ENCODE peak calls at places on chromosomes 13 and 19, in four cellular contexts. G is HCT116, U is H1, Y is GM12878. C is an unnamed sample.

GRCh38 chr13:83877901-83878300 is 4.4 kb downstream of the SLITRK1 start:
- DNase-seq in G (no peak), U (no peak), Y (no peak), C (no peak)

GRCh38 chr13:110714798-110715394 is 1.4 kb downstream of the ING1 start:
- DNase-seq in G (no peak), U (no peak), Y (no peak), C (peak)

GRCh38 chr19:46303702-46304397 is 7.0 kb downstream of the HIF3A start:
- DNase-seq in G (peak), U (peak), Y (no peak), C (peak)

GRCh38 chr19:50514346-50515167 is 844 bp upstream of the ASPDH start:
- DNase-seq in G (no peak), U (no peak), Y (no peak), C (no peak)

GRCh38 chr13:51999525-51999924 is 11.7 kb downstream of the ATP7B start:
- DNase-seq in G (no peak), U (no peak), Y (no peak), C (no peak)

GRCh38 chr13:108003626-108004025 is 211.7 kb downstream of the LIG4 start:
- DNase-seq in G (no peak), U (no peak), Y (no peak), C (no peak)

GRCh38 chr19:56252699-56253422 is 19.7 kb upstream of the EDDM13 start:
- DNase-seq in G (peak), U (peak), Y (no peak), C (peak)

GRCh38 chr13:76887070-76887563 is 912 bp upstream of the KCTD12 start:
- DNase-seq in G (no peak), U (no peak), Y (no peak), C (no peak)

GRCh38 chr13:114130708-114131580 is 1.5 kb downstream of the RASA3 start:
- DNase-seq in G (no peak), U (no peak), Y (no peak), C (peak)

GRCh38 chr19:6225232-6225635 is 54.5 kb downstream of the MLLT1 start:
- DNase-seq in G (no peak), U (no peak), Y (no peak), C (no peak)

GRCh38 chr13:51729853-51730553 is 74.0 kb downstream of the DHRS12 start:
- DNase-seq in G (no peak), U (no peak), Y (no peak), C (no peak)

GRCh38 chr13:80555796-80556195 is 214.9 kb upstream of the SPRY2 start:
- DNase-seq in G (no peak), U (no peak), Y (no peak), C (peak)

GRCh38 chr13:79226938-79227337 is 179.1 kb downstream of the RBM26 start:
- DNase-seq in G (no peak), U (no peak), Y (no peak), C (no peak)

GRCh38 chr19:13300421-13301030 is 150.3 kb downstream of the IER2 start:
- DNase-seq in G (no peak), U (no peak), Y (no peak), C (no peak)

GRCh38 chr19:51121257-51121656 is 3.4 kb upstream of the SIGLEC9 start:
- DNase-seq in G (no peak), U (no peak), Y (no peak), C (no peak)

GRCh38 chr13:97223711-97224461 is 1.8 kb downstream of the MBNL2 start:
- DNase-seq in G (peak), U (no peak), Y (no peak), C (peak)

GRCh38 chr13:24709186-24709913 is 29.1 kb downstream of the ATP12A start:
- DNase-seq in G (no peak), U (no peak), Y (no peak), C (no peak)

GRCh38 chr19:15107056-15108010 is at the start of gene SYDE1:
- DNase-seq in G (no peak), U (no peak), Y (no peak), C (no peak)

GRCh38 chr19:51398096-51398704 is 7.8 kb upstream of the C19orf84 start:
- DNase-seq in G (no peak), U (no peak), Y (no peak), C (peak)

GRCh38 chr19:34325961-34326360 is 39.0 kb upstream of the GPI start:
- DNase-seq in G (no peak), U (no peak), Y (no peak), C (no peak)

GRCh38 chr19:35986664-35987570 is 8.1 kb upstream of the SDHAF1 start:
- DNase-seq in G (no peak), U (no peak), Y (no peak), C (no peak)

GRCh38 chr19:6209233-6209632 is 70.5 kb downstream of the MLLT1 start:
- DNase-seq in G (no peak), U (no peak), Y (no peak), C (no peak)

GRCh38 chr19:3231288-3231687 is 6.8 kb downstream of the CELF5 start:
- DNase-seq in G (no peak), U (no peak), Y (no peak), C (no peak)

GRCh38 chr19:15161028-15161984 is 39.5 kb downstream of the NOTCH3 start:
- DNase-seq in G (peak), U (no peak), Y (no peak), C (peak)

DNA sequence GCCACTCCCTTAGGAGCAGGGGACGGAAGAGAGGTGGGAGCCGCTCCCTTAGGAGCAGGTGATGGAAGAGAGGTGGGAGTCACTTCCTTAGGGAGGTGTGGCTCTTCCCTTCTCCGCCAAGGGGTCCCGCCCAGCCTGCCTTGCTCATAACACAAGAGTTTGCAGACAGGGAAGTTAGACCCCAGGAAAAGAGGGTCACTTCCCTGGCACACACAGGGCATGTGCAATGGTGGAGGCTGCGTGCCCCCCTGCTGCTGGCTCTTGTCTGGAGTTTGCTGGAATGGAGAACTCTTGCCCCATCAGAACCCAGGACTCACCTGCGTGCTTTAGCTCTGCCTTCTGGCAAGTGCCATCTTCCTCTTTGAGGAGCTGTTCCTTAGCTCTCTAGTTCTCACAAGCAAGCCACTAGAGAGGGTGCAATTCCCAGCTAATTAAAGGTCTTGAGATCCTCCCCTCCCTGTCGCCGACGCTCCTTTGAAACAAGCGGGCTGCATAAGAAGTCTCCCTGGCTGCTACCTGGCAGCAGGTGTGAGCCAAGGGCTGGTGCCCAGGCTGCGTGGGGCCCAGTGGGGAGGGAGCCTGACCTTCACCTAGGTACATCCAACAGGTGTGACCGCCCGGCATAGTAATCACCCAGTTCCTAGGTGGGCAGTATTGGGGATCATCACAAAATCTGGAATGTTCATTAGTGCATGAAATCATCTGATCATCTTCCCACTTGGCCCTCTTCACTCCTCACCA is 281.6 kb downstream of the ZNF536 start:
- DNase-seq in G (no peak), U (no peak), Y (no peak), C (no peak)
- TF ChIP-seq EGR1 in G (no peak), U (no peak), Y (no peak), C (no peak)

DNA sequence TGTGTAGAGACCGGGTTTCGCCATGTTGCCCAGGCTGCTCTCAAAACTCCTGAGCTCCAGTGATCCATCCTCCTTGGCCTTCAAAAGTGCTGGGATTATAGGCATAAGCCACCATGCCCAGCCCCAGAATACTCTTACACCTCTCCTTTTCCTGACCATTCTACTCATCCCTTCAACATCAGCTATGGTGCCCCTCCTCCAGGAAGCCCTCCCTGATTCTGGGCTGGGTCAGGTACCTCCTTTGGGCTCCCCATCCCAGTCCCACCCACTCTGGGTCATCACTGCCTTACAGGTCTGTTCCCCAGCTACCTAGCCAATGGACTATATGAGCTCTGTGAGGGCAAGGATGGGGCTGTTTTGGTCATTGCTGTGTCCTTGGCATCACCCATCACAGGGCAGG is 9.6 kb downstream of the TGFB1 start:
- DNase-seq in G (no peak), U (no peak), Y (no peak), C (peak)
- TF ChIP-seq EGR1 in G (no peak), U (no peak), Y (no peak), C (no peak)

DNA sequence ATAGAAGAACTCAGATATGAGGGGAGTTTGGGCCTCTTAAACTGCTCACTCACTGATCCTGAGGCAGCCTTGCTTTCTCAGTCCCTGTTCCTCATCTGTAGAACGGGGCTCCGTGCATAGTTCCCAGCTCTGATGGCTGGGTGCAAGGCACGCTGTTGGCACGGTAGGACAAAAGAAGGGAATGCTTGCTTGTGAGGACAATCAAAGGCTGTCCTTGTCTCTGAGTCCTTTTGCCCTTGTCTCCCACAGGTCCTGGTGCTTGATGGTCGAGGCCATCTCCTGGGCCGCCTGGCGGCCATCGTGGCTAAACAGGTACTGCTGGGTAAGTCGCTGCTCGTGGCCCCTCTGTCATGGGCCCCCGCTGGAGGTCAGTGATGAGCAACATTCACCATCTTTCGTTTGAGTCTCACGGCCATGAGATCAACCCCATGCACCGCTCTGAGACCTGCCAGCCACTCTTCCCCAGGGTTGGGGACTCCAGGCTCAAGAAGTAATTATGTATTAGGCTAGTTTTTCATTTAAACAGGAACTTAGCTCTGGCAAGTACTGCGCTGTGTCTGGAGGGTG is 2.3 kb downstream of the RPL13A start:
- DNase-seq in G (no peak), U (no peak), Y (no peak), C (peak)
- TF ChIP-seq EGR1 in G (no peak), U (no peak), Y (no peak), C (no peak)

GRCh38 chr13:44765076-44765475 is 188.9 kb upstream of the TSC22D1 start:
- DNase-seq in G (no peak), U (no peak), Y (no peak), C (no peak)

GRCh38 chr13:44763604-44764311 is 187.6 kb upstream of the TSC22D1 start:
- DNase-seq in G (no peak), U (no peak), Y (no peak), C (no peak)

GRCh38 chr13:44767257-44767656 is 191.1 kb upstream of the TSC22D1 start:
- DNase-seq in G (no peak), U (no peak), Y (no peak), C (no peak)

GRCh38 chr13:44762946-44763345 is 186.8 kb upstream of the TSC22D1 start:
- DNase-seq in G (no peak), U (no peak), Y (no peak), C (no peak)

DNA sequence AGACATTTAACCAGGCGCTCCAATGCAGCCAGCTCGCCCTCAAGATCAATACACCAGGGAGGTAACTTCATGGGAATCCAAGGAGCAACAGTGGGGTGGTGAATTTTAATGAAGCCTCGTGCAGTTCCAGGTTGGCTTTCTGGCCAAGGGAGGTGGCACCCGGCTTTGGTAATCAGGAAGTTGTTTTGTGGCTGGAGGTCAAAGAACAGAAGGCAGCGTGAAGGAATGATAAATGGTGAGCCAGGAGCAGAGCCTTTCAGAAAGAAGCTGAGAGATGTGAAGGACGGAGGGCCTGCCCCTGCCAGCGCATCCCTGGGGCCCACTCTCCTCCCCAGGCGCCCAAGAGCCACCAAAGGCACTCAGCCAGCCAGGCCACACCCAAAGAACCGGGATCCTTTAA is 188.2 kb upstream of the TSC22D1 start:
- DNase-seq in G (no peak), U (no peak), Y (no peak), C (no peak)
- TF ChIP-seq EGR1 in G (no peak), U (no peak), Y (no peak), C (no peak)

C was measured in K562.